ENCODE peak calls at places on chromosomes 11 and 22, in five cellular contexts. J is A549, B is endothelial cell of umbilical vein, H is K562, E is WTC11. V is an unnamed sample.

GRCh38 chr11:1746516-1746931 is 3.9 kb downstream of the IFITM10 start:
- DNase-seq in J (no peak), B (no peak), H (no peak), E (no peak), V (no peak)

GRCh38 chr11:112467721-112468120 is 207.1 kb upstream of the PLET1 start:
- DNase-seq in J (no peak), B (no peak), H (no peak), E (no peak), V (no peak)

GRCh38 chr11:28713850-28714249 is 605.7 kb downstream of the METTL15 start:
- DNase-seq in J (peak; percentile 87), B (no peak), H (no peak), E (no peak), V (no peak)

GRCh38 chr11:12832828-12833227 is 158.6 kb downstream of the TEAD1 start:
- DNase-seq in J (no peak), B (no peak), H (no peak), E (no peak), V (no peak)

GRCh38 chr11:102438311-102439062 is 14.1 kb downstream of the TMEM123 start:
- DNase-seq in J (no peak), B (no peak), H (no peak), E (peak; percentile 24), V (peak; percentile 19)

GRCh38 chr11:105852427-105852826 is 169.6 kb downstream of the MSANTD4 start:
- DNase-seq in J (no peak), B (no peak), H (no peak), E (no peak), V (no peak)

GRCh38 chr22:22110548-22111266 is 128.1 kb upstream of the TOP3B start:
- DNase-seq in J (peak; percentile 57), B (peak; percentile 23), H (peak; percentile 94), E (peak; percentile 63), V (no peak)

GRCh38 chr11:82195251-82195650 is 538.4 kb downstream of the FAM181B start:
- DNase-seq in J (no peak), B (no peak), H (no peak), E (no peak), V (no peak)

GRCh38 chr11:78199015-78199652 is 10.4 kb downstream of the USP35 start:
- DNase-seq in J (no peak), B (no peak), H (no peak), E (no peak), V (no peak)

GRCh38 chr11:78731008-78731407 is 156.3 kb upstream of the NARS2 start:
- DNase-seq in J (no peak), B (no peak), H (no peak), E (no peak), V (peak; percentile 9)

GRCh38 chr22:32839776-32840571 is 38.5 kb downstream of the TIMP3 start:
- DNase-seq in J (no peak), B (no peak), H (no peak), E (no peak), V (no peak)

GRCh38 chr11:96311120-96311568 is 31.9 kb downstream of the MAML2 start:
- DNase-seq in J (no peak), B (peak; percentile 89), H (no peak), E (no peak), V (no peak)

GRCh38 chr11:103257360-103257759 is 148.1 kb downstream of the DYNC2H1 start:
- DNase-seq in J (peak; percentile 44), B (peak; percentile 60), H (no peak), E (no peak), V (peak; percentile 3)

GRCh38 chr11:94948070-94948617 is 25.2 kb downstream of the CWC15 start:
- DNase-seq in J (no peak), B (no peak), H (no peak), E (no peak), V (no peak)
- TF ChIP-seq JUN in J (no peak), B (no peak), H (no peak), E (no peak), V (no peak)

GRCh38 chr22:20993304-20994127 is 8.4 kb downstream of the THAP7 start:
- DNase-seq in J (no peak), B (no peak), H (no peak), E (no peak), V (no peak)

GRCh38 chr22:20991252-20992055 is 9.4 kb downstream of the LZTR1 start:
- DNase-seq in J (no peak), B (no peak), H (no peak), E (no peak), V (no peak)

GRCh38 chr22:20992056-20992442 is 9.9 kb downstream of the THAP7 start:
- DNase-seq in J (no peak), B (no peak), H (no peak), E (no peak), V (no peak)

GRCh38 chr22:20994128-20994901 is 7.6 kb downstream of the THAP7 start:
- DNase-seq in J (no peak), B (no peak), H (no peak), E (no peak), V (no peak)

GRCh38 chr22:20992456-20993303 is 9.2 kb downstream of the THAP7 start:
- DNase-seq in J (no peak), B (no peak), H (no peak), E (no peak), V (no peak)
- TF ChIP-seq JUN in J (no peak), B (no peak), H (no peak), E (no peak), V (no peak)

GRCh38 chr22:39182478-39183030 is 30.1 kb upstream of the CBX7 start:
- DNase-seq in J (no peak), B (no peak), H (no peak), E (no peak), V (no peak)

GRCh38 chr22:39185601-39186012 is 33.1 kb upstream of the CBX7 start:
- DNase-seq in J (no peak), B (no peak), H (no peak), E (no peak), V (peak; percentile 50)

GRCh38 chr22:39181778-39182177 is 29.3 kb upstream of the CBX7 start:
- DNase-seq in J (no peak), B (no peak), H (no peak), E (no peak), V (no peak)

GRCh38 chr22:39184586-39185577 is 32.4 kb upstream of the CBX7 start:
- DNase-seq in J (no peak), B (no peak), H (no peak), E (no peak), V (no peak)

DNA sequence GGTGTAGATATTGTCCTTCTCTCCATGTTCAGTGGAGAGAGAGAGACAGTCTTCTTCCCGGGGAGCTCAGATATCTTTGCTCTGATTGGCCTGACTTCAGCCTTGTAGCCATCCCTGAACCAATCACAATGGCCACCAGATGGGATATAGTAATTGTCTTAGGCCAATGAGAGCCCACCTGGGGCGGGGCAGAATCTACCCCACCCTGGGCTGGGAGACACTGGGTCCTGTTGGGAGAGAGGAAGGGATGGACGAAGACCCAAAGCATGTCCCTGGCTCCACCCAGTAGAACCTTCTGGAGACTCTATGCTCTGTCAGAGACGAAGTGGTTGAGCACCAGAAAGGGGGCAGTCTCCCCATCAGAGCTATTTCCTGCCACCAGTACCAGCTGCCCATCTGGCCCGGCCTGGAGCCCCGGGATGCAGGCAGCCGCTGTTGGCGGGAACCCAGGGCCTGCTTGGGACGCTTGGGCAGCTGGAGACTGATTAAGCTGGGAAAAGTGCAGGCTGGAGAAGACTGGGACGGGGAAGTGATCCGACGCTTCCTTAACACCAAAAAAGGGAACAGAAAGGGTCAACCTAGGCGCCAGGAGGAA is 31.6 kb upstream of the CBX7 start:
- DNase-seq in J (peak; percentile 29), B (peak; percentile 22), H (peak; percentile 67), E (no peak), V (peak; percentile 65)
- TF ChIP-seq JUN in J (no peak), B (no peak), H (no peak), E (no peak), V (no peak)

GRCh38 chr22:38951734-38952133 is 5.7 kb upstream of the APOBEC3A start:
- DNase-seq in J (no peak), B (no peak), H (no peak), E (no peak), V (no peak)
- TF ChIP-seq JUN in J (no peak), B (no peak), H (no peak), E (no peak), V (no peak)

GRCh38 chr11:134837166-134837886 is 425.3 kb upstream of the B3GAT1 start:
- DNase-seq in J (no peak), B (no peak), H (no peak), E (no peak), V (no peak)
- TF ChIP-seq JUN in J (no peak), B (no peak), H (no peak), E (no peak), V (no peak)

DNA sequence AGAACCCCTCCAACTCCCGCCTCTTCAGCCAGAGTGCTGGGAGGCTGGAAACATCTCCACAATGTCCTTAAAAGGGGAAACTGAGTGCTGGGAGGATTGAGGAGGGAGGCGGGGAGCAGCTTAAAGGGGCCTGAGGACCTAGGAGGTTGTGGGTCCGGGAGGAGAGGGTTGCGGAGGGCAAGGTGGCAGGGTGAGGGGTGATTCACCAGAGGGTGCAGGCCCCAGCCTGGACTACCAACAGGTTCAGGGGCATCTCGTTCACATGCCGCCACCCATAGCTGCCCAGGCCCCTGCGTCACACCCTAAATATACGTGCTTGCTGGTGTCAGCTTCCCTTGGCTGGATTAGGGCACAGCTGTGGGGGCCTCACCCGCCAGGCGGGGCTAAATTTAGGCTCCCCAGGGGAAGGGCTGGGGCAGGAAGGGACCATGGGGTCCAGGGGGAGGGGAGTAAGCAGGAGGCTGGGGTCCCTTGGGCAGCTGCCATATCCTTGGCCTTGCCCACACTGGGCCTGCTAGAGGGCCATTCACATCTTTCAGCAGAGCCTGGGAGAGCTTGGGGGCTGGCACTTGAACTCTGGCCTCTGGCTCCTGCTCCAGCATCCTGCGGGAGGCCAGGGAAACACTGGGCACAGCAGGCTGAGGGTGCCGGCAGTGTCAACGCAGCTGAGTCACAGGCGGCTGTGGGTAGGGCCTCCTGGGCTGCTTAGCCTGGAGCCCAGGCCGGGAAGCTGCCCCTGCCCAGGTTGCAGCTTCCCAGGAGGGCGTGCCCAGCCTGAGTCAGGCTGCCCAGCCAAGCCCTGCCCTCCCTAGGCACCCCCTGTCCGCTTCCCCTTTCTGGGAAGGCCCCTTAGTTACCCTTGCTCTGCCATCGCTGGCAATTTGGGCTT is 1.3 kb downstream of the EHBP1L1 start:
- DNase-seq in J (peak; percentile 81), B (peak; percentile 52), H (no peak), E (no peak), V (peak; percentile 49)
- TF ChIP-seq JUN in J (no peak), B (no peak), H (no peak), E (no peak), V (no peak)

GRCh38 chr11:133903875-133904817 is 52.6 kb downstream of the IGSF9B start:
- DNase-seq in J (no peak), B (no peak), H (no peak), E (no peak), V (no peak)
- TF ChIP-seq JUN in J (no peak), B (no peak), H (no peak), E (no peak), V (no peak)

GRCh38 chr11:61969838-61970452 is 2.5 kb upstream of the FTH1 start:
- DNase-seq in J (peak; percentile 57), B (peak; percentile 86), H (no peak), E (no peak), V (no peak)
- TF ChIP-seq JUN in J (no peak), B (peak; percentile 73), H (no peak), E (no peak), V (no peak)

V was measured in HepG2.